ENCODE peak calls at places on chromosomes 12 and 14, in eight cellular contexts. K is IMR-90, M is adipocyte, L is neural progenitor cell, V is NT2/D1, I is H1, D is H9, E is mesendoderm. U is an unnamed sample.

GRCh38 chr14:82657186-82657675 is 1123.6 kb upstream of the SEL1L start:
- DNase-seq in K (no peak), M (no peak), L (no peak), V (no peak), I (no peak), D (no peak), E (no peak), U (no peak)

GRCh38 chr12:46711756-46712155 is 114.0 kb downstream of the SLC38A4 start:
- DNase-seq in K (peak; percentile 49), M (peak; percentile 77), L (no peak), V (no peak), I (no peak), D (no peak), E (no peak), U (no peak)

GRCh38 chr14:104532191-104532555 is 47.4 kb upstream of the C14orf180 start:
- DNase-seq in K (no peak), M (no peak), L (no peak), V (no peak), I (no peak), D (no peak), E (no peak), U (no peak)

GRCh38 chr12:93751864-93752610 is 74.9 kb downstream of the CRADD start:
- DNase-seq in K (peak; percentile 97), M (peak; percentile 65), L (no peak), V (no peak), I (no peak), D (no peak), E (no peak), U (no peak)

GRCh38 chr12:34219046-34219770 is 196.9 kb downstream of the ALG10 start:
- DNase-seq in K (peak; percentile 5), M (no peak), L (no peak), V (no peak), I (no peak), D (no peak), E (peak; percentile 14), U (no peak)

GRCh38 chr14:96978525-96979272 is 181.5 kb downstream of the VRK1 start:
- DNase-seq in K (no peak), M (no peak), L (no peak), V (no peak), I (no peak), D (no peak), E (no peak), U (no peak)

GRCh38 chr12:26810330-26810729 is 22.7 kb downstream of the ITPR2 start:
- DNase-seq in K (peak; percentile 87), M (peak; percentile 90), L (peak; percentile 29), V (peak; percentile 75), I (no peak), D (peak; percentile 53), E (peak; percentile 66), U (peak; percentile 67)

GRCh38 chr14:51082394-51082793 is 12.5 kb downstream of the TRIM9 start:
- DNase-seq in K (no peak), M (no peak), L (no peak), V (no peak), I (no peak), D (no peak), E (no peak), U (no peak)

GRCh38 chr12:120903382-120903817 is 758 bp downstream of the SPPL3 start:
- DNase-seq in K (peak; percentile 16), M (peak; percentile 44), L (no peak), V (no peak), I (peak; percentile 63), D (peak; percentile 51), E (peak; percentile 27), U (peak; percentile 81)

GRCh38 chr12:62632521-62632920 is 165.9 kb downstream of the MON2 start:
- DNase-seq in K (no peak), M (peak; percentile 14), L (peak; percentile 55), V (no peak), I (peak; percentile 70), D (peak; percentile 81), E (peak; percentile 59), U (peak; percentile 88)

GRCh38 chr12:1873531-1874149 is 44.8 kb downstream of the CACNA2D4 start:
- DNase-seq in K (no peak), M (no peak), L (no peak), V (no peak), I (no peak), D (no peak), E (no peak), U (no peak)

GRCh38 chr12:39420043-39420442 is 22.9 kb downstream of the KIF21A start:
- DNase-seq in K (no peak), M (no peak), L (no peak), V (no peak), I (no peak), D (no peak), E (no peak), U (no peak)

GRCh38 chr12:71397433-71397954 is 42.1 kb upstream of the LGR5 start:
- DNase-seq in K (no peak), M (peak; percentile 8), L (no peak), V (no peak), I (no peak), D (no peak), E (peak; percentile 5), U (no peak)

GRCh38 chr14:103031566-103031911 is 25.8 kb downstream of the CDC42BPB start:
- DNase-seq in K (no peak), M (no peak), L (no peak), V (no peak), I (no peak), D (no peak), E (no peak), U (no peak)

GRCh38 chr14:66495214-66496098 is 9.3 kb downstream of the CCDC196 start:
- DNase-seq in K (peak; percentile 71), M (peak; percentile 83), L (peak; percentile 62), V (peak; percentile 32), I (no peak), D (peak; percentile 31), E (peak; percentile 68), U (peak; percentile 62)

GRCh38 chr12:6967548-6968100 is 2.8 kb downstream of the PHB2 start:
- DNase-seq in K (no peak), M (no peak), L (no peak), V (no peak), I (no peak), D (no peak), E (no peak), U (no peak)
- H3K9ac ChIP-seq in K (no peak overlapping the region), M (no peak overlapping the region), L (no peak overlapping the region), V (peak overlapping the region; percentile 34), I (no peak overlapping the region), D (no peak overlapping the region), E (peak overlapping the region; percentile 4), U (no peak overlapping the region)

GRCh38 chr12:66071556-66071955 is 59.0 kb downstream of the LLPH start:
- DNase-seq in K (no peak), M (no peak), L (no peak), V (no peak), I (no peak), D (no peak), E (no peak), U (no peak)
- H3K9ac ChIP-seq in K (no peak overlapping the region), M (no peak overlapping the region), L (no peak overlapping the region), V (no peak overlapping the region), I (no peak overlapping the region), D (no peak overlapping the region), E (no peak overlapping the region), U (no peak overlapping the region)

GRCh38 chr12:52519826-52520662 is at the start of gene KRT5:
- DNase-seq in K (no peak), M (no peak), L (no peak), V (no peak), I (peak; percentile 38), D (no peak), E (no peak), U (peak; percentile 46)
- H3K9ac ChIP-seq in K (no peak within 1 kb of the TSS), M (no peak within 1 kb of the TSS), L (no peak within 1 kb of the TSS), V (no peak within 1 kb of the TSS), I (no peak within 1 kb of the TSS), D (no peak within 1 kb of the TSS), E (no peak within 1 kb of the TSS), U (no peak within 1 kb of the TSS)

DNA sequence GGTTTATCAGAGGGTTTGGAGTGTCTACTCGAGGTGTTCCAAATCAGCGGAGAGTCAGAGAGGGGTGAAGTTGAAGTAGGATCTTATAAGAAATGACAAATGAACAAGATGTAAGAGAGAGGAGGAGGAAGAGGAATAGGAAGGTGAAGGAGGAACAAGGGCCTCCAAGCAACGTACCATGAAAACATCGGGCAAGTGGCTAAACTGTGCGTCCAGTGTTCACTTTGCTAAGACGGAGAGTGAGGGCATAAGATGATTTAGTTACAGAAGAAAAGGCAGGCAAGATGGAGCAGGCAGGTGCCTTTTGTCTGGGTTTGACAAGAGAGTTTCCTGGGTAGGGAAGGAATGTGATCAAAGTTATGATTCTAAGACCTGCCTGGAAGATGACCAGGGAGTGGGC is 111.6 kb downstream of the ZFP36L1 start:
- DNase-seq in K (no peak), M (no peak), L (no peak), V (no peak), I (no peak), D (no peak), E (no peak), U (no peak)
- H3K9ac ChIP-seq in K (no peak overlapping the region), M (peak overlapping the region; percentile 73), L (no peak overlapping the region), V (no peak overlapping the region), I (no peak overlapping the region), D (no peak overlapping the region), E (no peak overlapping the region), U (no peak overlapping the region)

DNA sequence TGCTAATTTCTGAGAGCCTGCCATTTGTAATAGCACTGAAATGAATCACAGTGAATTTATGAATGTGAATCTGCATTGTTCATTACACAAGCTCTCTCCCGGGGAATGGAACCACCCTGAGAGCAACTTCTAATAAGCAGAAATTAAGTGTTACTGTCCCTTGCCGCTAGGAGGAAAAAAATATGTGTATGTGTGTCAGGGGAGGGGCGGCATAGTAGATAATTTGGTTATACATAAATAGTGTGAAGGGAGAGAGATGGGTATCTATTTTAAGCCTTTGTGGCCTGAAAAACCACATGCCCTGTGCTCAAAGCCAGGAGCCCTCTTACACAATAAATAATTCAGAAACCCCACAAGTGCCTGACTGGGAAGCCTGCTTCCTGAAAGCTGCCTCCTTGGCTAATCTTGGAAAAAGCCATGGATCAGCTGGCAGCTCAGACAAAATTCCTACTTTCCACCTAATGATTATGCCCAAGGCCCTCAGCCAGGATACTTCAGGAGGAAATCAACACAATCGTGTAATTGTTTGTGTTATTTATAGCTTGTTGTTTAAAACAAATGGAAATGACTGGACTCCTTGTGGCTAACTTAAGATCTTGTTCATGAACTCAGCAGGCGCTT is 366.2 kb upstream of the KITLG start:
- DNase-seq in K (peak; percentile 78), M (peak; percentile 41), L (no peak), V (no peak), I (no peak), D (no peak), E (peak; percentile 18), U (no peak)
- H3K9ac ChIP-seq in K (no peak overlapping the region), M (peak overlapping the region; percentile 11), L (no peak overlapping the region), V (no peak overlapping the region), I (no peak overlapping the region), D (no peak overlapping the region), E (no peak overlapping the region), U (no peak overlapping the region)

GRCh38 chr14:58401587-58401986 is 5.9 kb downstream of the TOMM20L start:
- DNase-seq in K (no peak), M (no peak), L (peak; percentile 25), V (no peak), I (no peak), D (no peak), E (peak; percentile 8), U (no peak)
- H3K9ac ChIP-seq in K (no peak overlapping the region), M (no peak overlapping the region), L (no peak overlapping the region), V (no peak overlapping the region), I (no peak overlapping the region), D (no peak overlapping the region), E (no peak overlapping the region), U (no peak overlapping the region)

DNA sequence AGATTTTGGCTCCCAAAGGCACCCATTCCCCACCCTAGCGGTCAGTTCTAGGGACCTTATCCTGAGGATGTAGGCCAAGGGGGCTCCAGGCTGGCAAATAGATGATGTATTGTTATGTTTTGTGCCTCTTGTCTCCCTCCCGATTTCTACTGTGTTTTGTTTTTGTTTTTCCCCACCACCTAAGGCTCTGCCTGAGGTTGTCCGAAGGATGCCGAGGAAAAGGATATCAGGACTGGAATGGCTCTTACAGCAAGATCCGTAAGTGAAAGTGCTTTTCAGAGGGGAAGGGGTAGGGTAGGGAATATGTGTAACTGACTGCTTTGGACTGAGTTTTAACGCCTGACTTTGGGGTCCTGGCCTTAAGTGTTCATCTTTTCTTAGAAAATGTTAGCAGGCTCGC is 6.6 kb downstream of the FOXG1 start:
- DNase-seq in K (no peak), M (no peak), L (peak; percentile 26), V (no peak), I (no peak), D (no peak), E (peak; percentile 18), U (peak; percentile 53)
- H3K9ac ChIP-seq in K (no peak overlapping the region), M (no peak overlapping the region), L (no peak overlapping the region), V (no peak overlapping the region), I (no peak overlapping the region), D (no peak overlapping the region), E (no peak overlapping the region), U (no peak overlapping the region)

U was measured in endodermal cell.